ENCODE peak calls at places on chromosomes 4 and X, in seven cellular contexts. F is GM19239; E is activated T-helper 1 cell treated with anti-CD3 and anti-CD28 coated beads, Interleukin-2, amount 50 U/mL, for 16 hours; D is stromal cell of bone marrow; L is activated CD4-positive, alpha-beta T cell treated with anti-CD3 and anti-CD28 coated beads, Interleukin-2, amount 50 U/mL, for 24 hours; M is aorta; C is fibroblast of gingiva. T is an unnamed sample.

GRCh38 chrX:21735038-21735752 is 22.7 kb downstream of the SMPX start:
- DNase-seq in F (no peak), E (no peak), D (peak; percentile 50), L (no peak), M (no peak), C (no peak), T (no peak)

GRCh38 chr4:159103406-159104131 is 690 bp downstream of the RAPGEF2 start:
- DNase-seq in F (peak; percentile 44), E (peak; percentile 16), D (peak; percentile 15), L (no peak), M (peak; percentile 85), C (peak; percentile 47), T (peak; percentile 48)

GRCh38 chr4:90317785-90318184 is 190.6 kb downstream of the CCSER1 start:
- DNase-seq in F (no peak), E (no peak), D (peak; percentile 93), L (no peak), M (no peak), C (peak; percentile 92), T (no peak)

GRCh38 chr4:25861951-25862410 is 807 bp downstream of the SEL1L3 start:
- DNase-seq in F (peak; percentile 48), E (no peak), D (no peak), L (no peak), M (peak; percentile 79), C (no peak), T (peak; percentile 25)

GRCh38 chr4:72553540-72553939 is 15.5 kb downstream of the ADAMTS3 start:
- DNase-seq in F (no peak), E (no peak), D (no peak), L (no peak), M (no peak), C (no peak), T (no peak)

GRCh38 chr4:55444822-55445221 is 49.1 kb downstream of the TMEM165 start:
- DNase-seq in F (no peak), E (no peak), D (peak; percentile 41), L (no peak), M (no peak), C (peak; percentile 22), T (peak; percentile 13)

GRCh38 chr4:127616898-127617297 is 15.9 kb upstream of the INTU start:
- DNase-seq in F (no peak), E (no peak), D (no peak), L (no peak), M (no peak), C (no peak), T (no peak)

GRCh38 chrX:24090300-24091200 is 35.8 kb downstream of the EIF2S3 start:
- DNase-seq in F (no peak), E (no peak), D (no peak), L (no peak), M (no peak), C (no peak), T (no peak)

GRCh38 chrX:39966186-39966585 is 131.6 kb downstream of the BCOR start:
- DNase-seq in F (no peak), E (no peak), D (no peak), L (no peak), M (no peak), C (no peak), T (no peak)

T was measured in COR-L47.